ENCODE peak calls at places on chromosomes 1 and 21, in seven cellular contexts. W is body of pancreas; K is NCI-H1105 treated with DMSO at 0.1 percent for 48 hours; A is ELR; X is breast epithelium; M is NCI-H524; L is activated CD8-positive, alpha-beta memory T cell treated with anti-CD3 and anti-CD28 coated beads, Interleukin-2, amount 10 ng/mL, durations not matched to agents 7 days and 5 days. H is an unnamed sample.

GRCh38 chr1:39960461-39960958 is 5.6 kb downstream of the MFSD2A start:
- DNase-seq in M (peak), K (peak), X (peak), A (no peak), W (peak), L (no peak), H (peak)

GRCh38 chr1:107467286-107467685 is 326.4 kb downstream of the NTNG1 start:
- DNase-seq in A (no peak), X (no peak), L (no peak), M (no peak), K (peak), W (no peak), H (no peak)

GRCh38 chr1:92410706-92411105 is 76.0 kb downstream of the GFI1 start:
- DNase-seq in K (no peak), M (no peak), L (peak), X (no peak), A (no peak), W (no peak), H (no peak)

GRCh38 chr1:64479874-64480273 is 9.9 kb downstream of the CACHD1 start:
- DNase-seq in L (no peak), K (no peak), X (no peak), M (no peak), A (no peak), W (no peak), H (peak)

GRCh38 chr1:81452693-81453344 is 347.9 kb upstream of the ADGRL2 start:
- DNase-seq in K (no peak), M (no peak), W (no peak), X (no peak), L (no peak), A (no peak), H (no peak)

GRCh38 chr21:46667735-46668380 is 32.4 kb downstream of the PRMT2 start:
- DNase-seq in A (peak), K (peak), M (peak), X (no peak), L (no peak), W (no peak), H (no peak)

GRCh38 chr1:16980473-16981268 is at the start of gene MFAP2:
- DNase-seq in A (peak), K (peak), X (no peak), M (no peak), W (peak), L (no peak), H (no peak)

GRCh38 chr1:172951728-172952365 is 98.9 kb downstream of the TNFSF18 start:
- DNase-seq in K (no peak), X (peak), L (no peak), A (peak), W (no peak), M (no peak), H (no peak)

GRCh38 chr1:99598738-99599411 is 47.0 kb upstream of the PALMD start:
- DNase-seq in X (no peak), L (no peak), K (no peak), A (peak), M (no peak), W (no peak), H (peak)

GRCh38 chr1:242017580-242018233 is 18.8 kb upstream of the MAP1LC3C start:
- DNase-seq in M (no peak), W (peak), X (peak), L (peak), K (peak), A (peak), H (peak)

GRCh38 chr1:3454811-3455618 is 550 bp downstream of the ARHGEF16 start:
- DNase-seq in L (no peak), W (peak), M (no peak), A (peak), X (no peak), K (peak), H (no peak)

GRCh38 chr1:33383974-33384767 is 46.7 kb downstream of the PHC2 start:
- DNase-seq in W (no peak), A (peak), M (peak), L (peak), K (no peak), X (no peak), H (no peak)

GRCh38 chr1:234957330-234958065 is 171.1 kb downstream of the TOMM20 start:
- DNase-seq in L (peak), W (peak), A (peak), M (no peak), K (no peak), X (no peak), H (no peak)

GRCh38 chr1:152244576-152244975 is 20.6 kb upstream of the HRNR start:
- DNase-seq in X (no peak), L (no peak), A (peak), K (no peak), M (no peak), W (no peak), H (no peak)

GRCh38 chr1:248841702-248842395 is 3.8 kb downstream of the ZNF672 start:
- DNase-seq in A (peak), K (no peak), L (peak), W (peak), M (peak), X (no peak), H (peak)

GRCh38 chr1:72241397-72241796 is 40.9 kb downstream of the NEGR1 start:
- DNase-seq in K (no peak), W (no peak), X (no peak), L (no peak), A (peak), M (no peak), H (no peak)

GRCh38 chr1:213689260-213689659 is 298.5 kb upstream of the PROX1 start:
- DNase-seq in M (no peak), W (no peak), X (no peak), K (no peak), L (no peak), A (no peak), H (no peak)

GRCh38 chr1:226590626-226591025 is 42.1 kb downstream of the STUM start:
- DNase-seq in K (no peak), L (no peak), M (peak), X (no peak), A (no peak), W (no peak), H (no peak)

GRCh38 chr1:16073490-16074104 is at the start of gene FAM131C:
- DNase-seq in X (no peak), K (peak), L (no peak), A (peak), M (no peak), W (peak), H (peak)

H was measured in erythroblast.